ENCODE peak calls at places on chromosomes 11 and 22, in four cellular contexts. One of them, this sample, is unnamed.
A peak's percentile ranks its signal among the peaks of the same experiment; 100 is the strongest.

GRCh38 chr22:24775769-24776492 is 1.4 kb upstream of the PIWIL3 start:
- DNase-seq in SK-N-DZ: no peak
- DNase-seq in Daoy: no peak
- DNase-seq in ELF-1: peak; percentile 71
- DNase-seq in this sample: no peak

GRCh38 chr22:24871611-24872205 is 65.7 kb downstream of the SGSM1 start:
- DNase-seq in SK-N-DZ: no peak
- DNase-seq in Daoy: peak; percentile 56
- DNase-seq in ELF-1: no peak
- DNase-seq in this sample: no peak

GRCh38 chr11:72224587-72225410 is at the start of gene INPPL1:
- DNase-seq in SK-N-DZ: no peak
- DNase-seq in Daoy: peak; percentile 44
- DNase-seq in ELF-1: peak; percentile 57
- DNase-seq in this sample: peak; percentile 37

GRCh38 chr22:28710112-28710888 is 30.7 kb upstream of the TTC28 start:
- DNase-seq in SK-N-DZ: no peak
- DNase-seq in Daoy: peak; percentile 72
- DNase-seq in ELF-1: no peak
- DNase-seq in this sample: no peak

GRCh38 chr11:126197277-126197939 is 14.0 kb downstream of the RPUSD4 start:
- DNase-seq in SK-N-DZ: no peak
- DNase-seq in Daoy: no peak
- DNase-seq in ELF-1: no peak
- DNase-seq in this sample: no peak

GRCh38 chr11:32435511-32435946 is at the start of gene WT1:
- DNase-seq in SK-N-DZ: no peak
- DNase-seq in Daoy: peak; percentile 84
- DNase-seq in ELF-1: peak; percentile 50
- DNase-seq in this sample: no peak

GRCh38 chr22:28108851-28109250 is 189.8 kb upstream of the PITPNB start:
- DNase-seq in SK-N-DZ: no peak
- DNase-seq in Daoy: no peak
- DNase-seq in ELF-1: no peak
- DNase-seq in this sample: no peak

GRCh38 chr11:103661991-103662390 is 374.4 kb upstream of the DDI1 start:
- DNase-seq in SK-N-DZ: no peak
- DNase-seq in Daoy: no peak
- DNase-seq in ELF-1: no peak
- DNase-seq in this sample: no peak

GRCh38 chr11:1129143-1129665 is 28.5 kb upstream of the MUC5AC start:
- DNase-seq in SK-N-DZ: no peak
- DNase-seq in Daoy: no peak
- DNase-seq in ELF-1: no peak
- DNase-seq in this sample: no peak

GRCh38 chr11:12599408-12600143 is 74.6 kb upstream of the TEAD1 start:
- DNase-seq in SK-N-DZ: no peak
- DNase-seq in Daoy: peak; percentile 57
- DNase-seq in ELF-1: peak; percentile 80
- DNase-seq in this sample: peak; percentile 5

GRCh38 chr22:37015587-37015878 is 3.7 kb downstream of the TST start:
- DNase-seq in SK-N-DZ: no peak
- DNase-seq in Daoy: no peak
- DNase-seq in ELF-1: no peak
- DNase-seq in this sample: no peak

GRCh38 chr11:68813778-68814177 is 27.9 kb downstream of the CPT1A start:
- DNase-seq in SK-N-DZ: no peak
- DNase-seq in Daoy: no peak
- DNase-seq in ELF-1: no peak
- DNase-seq in this sample: no peak

GRCh38 chr22:44618400-44618799 is 83.6 kb upstream of the PRR5 start:
- DNase-seq in SK-N-DZ: no peak
- DNase-seq in Daoy: no peak
- DNase-seq in ELF-1: no peak
- DNase-seq in this sample: no peak

GRCh38 chr22:41699264-41700104 is at the start of gene MEI1:
- DNase-seq in SK-N-DZ: peak; percentile 26
- DNase-seq in Daoy: peak; percentile 44
- DNase-seq in ELF-1: peak; percentile 92
- DNase-seq in this sample: no peak